ENCODE peak calls at places on chromosomes 1 and 21, in four cellular contexts. V is NCI-H2081; R is mucosa of descending colon; Y is central memory CD4-positive, alpha-beta T cell. G is an unnamed sample.

GRCh38 chr1:206144605-206145004 is 27.4 kb upstream of the AVPR1B start:
- DNase-seq in Y (no peak), V (peak; percentile 25), R (no peak), G (no peak)

GRCh38 chr21:43866233-43866632 is 1.2 kb downstream of the AGPAT3 start:
- DNase-seq in Y (no peak), V (peak; percentile 24), R (peak; percentile 63), G (no peak)

GRCh38 chr1:12615916-12616708 is 1.9 kb downstream of the DHRS3 start:
- DNase-seq in Y (no peak), R (peak; percentile 73), V (no peak), G (peak; percentile 11)

GRCh38 chr1:247146671-247147070 is 25.1 kb downstream of the ZNF124 start:
- DNase-seq in Y (no peak), V (no peak), R (no peak), G (no peak)

GRCh38 chr21:45457161-45457831 is 52.3 kb downstream of the COL18A1 start:
- DNase-seq in R (peak; percentile 40), Y (no peak), V (no peak), G (no peak)

GRCh38 chr1:180193371-180194047 is 36.6 kb upstream of the LHX4 start:
- DNase-seq in V (no peak), R (no peak), Y (no peak), G (no peak)

GRCh38 chr1:192557841-192558595 is 17.6 kb upstream of the RGS1 start:
- DNase-seq in V (no peak), R (no peak), Y (no peak), G (no peak)

GRCh38 chr1:246907472-246907871 is 24.3 kb downstream of the AHCTF1 start:
- DNase-seq in R (no peak), V (peak; percentile 63), Y (peak; percentile 19), G (no peak)

GRCh38 chr21:44428281-44428942 is 26.9 kb upstream of the LRRC3 start:
- DNase-seq in R (peak; percentile 79), Y (peak; percentile 60), V (peak; percentile 1), G (peak; percentile 58)

G was measured in naive thymus-derived CD4-positive, alpha-beta T cell.